ENCODE peak calls at places on chromosomes 13 and 19, in four cellular contexts. J is AG04450; Q is tibial nerve; Y is CD4-positive, CD25-positive, alpha-beta regulatory T cell. I is an unnamed sample. For H3K9me3, the result is how much of the 10 kb centered on the place peaks cover.

GRCh38 chr19:17873661-17874422 is 2.1 kb downstream of the SLC5A5 start:
- DNase-seq in J (no peak), Q (no peak), Y (peak), I (no peak)

GRCh38 chr19:6580313-6580712 is 10.6 kb downstream of the CD70 start:
- DNase-seq in J (no peak), Q (no peak), Y (no peak), I (peak)

GRCh38 chr19:10001899-10002298 is 8.4 kb downstream of the COL5A3 start:
- DNase-seq in J (no peak), Q (no peak), Y (no peak), I (no peak)

GRCh38 chr19:50333235-50333736 is 4.1 kb upstream of the KCNC3 start:
- DNase-seq in J (peak), Q (peak), Y (peak), I (peak)

GRCh38 chr13:108102771-108103170 is 112.6 kb downstream of the LIG4 start:
- DNase-seq in J (no peak), Q (no peak), Y (no peak), I (no peak)

GRCh38 chr13:51953347-51953746 is 57.9 kb downstream of the ATP7B start:
- DNase-seq in J (no peak), Q (no peak), Y (peak), I (no peak)

GRCh38 chr19:7772752-7773291 is 9.8 kb downstream of the CLEC4M start:
- DNase-seq in J (no peak), Q (no peak), Y (peak), I (no peak)

GRCh38 chr13:51255556-51255955 is 33.4 kb downstream of the FAM124A start:
- DNase-seq in J (no peak), Q (no peak), Y (no peak), I (no peak)

GRCh38 chr13:71875823-71876222 is 8.8 kb upstream of the DACH1 start:
- DNase-seq in J (no peak), Q (no peak), Y (no peak), I (no peak)

GRCh38 chr19:42401365-42402303 is 11.5 kb upstream of the CNFN start:
- DNase-seq in J (peak), Q (peak), Y (peak), I (peak)

GRCh38 chr13:68046900-68047299 is 816.8 kb upstream of the PCDH9 start:
- DNase-seq in J (no peak), Q (no peak), Y (no peak), I (no peak)

GRCh38 chr13:21149568-21149967 is 26.8 kb downstream of the SKA3 start:
- DNase-seq in J (no peak), Q (no peak), Y (no peak), I (no peak)

GRCh38 chr19:5526691-5527090 is 41.1 kb downstream of the TINCR start:
- DNase-seq in J (no peak), Q (no peak), Y (no peak), I (no peak)

GRCh38 chr13:19056355-19056880 is 125.2 kb downstream of the TUBA3C start:
- DNase-seq in J (no peak), Q (no peak), Y (no peak), I (no peak)

GRCh38 chr13:76229281-76229680 is 593.2 kb downstream of the LMO7 start:
- DNase-seq in J (no peak), Q (no peak), Y (no peak), I (no peak)

GRCh38 chr13:91904005-91904404 is 505.6 kb downstream of the GPC5 start:
- DNase-seq in J (no peak), Q (no peak), Y (no peak), I (no peak)

GRCh38 chr13:80469841-80470378 is 129.0 kb upstream of the SPRY2 start:
- DNase-seq in J (no peak), Q (peak), Y (no peak), I (peak)

GRCh38 chr19:33640773-33641172 is 19.0 kb downstream of the CHST8 start:
- DNase-seq in J (no peak), Q (no peak), Y (no peak), I (no peak)

GRCh38 chr19:5434970-5435641 is 20.1 kb upstream of the ZNRF4 start:
- DNase-seq in J (peak), Q (no peak), Y (no peak), I (no peak)

GRCh38 chr19:27890206-27890605 is 1322.7 kb downstream of the UQCRFS1 start:
- DNase-seq in J (no peak), Q (no peak), Y (no peak), I (no peak)

GRCh38 chr19:7853760-7854107 is 20.5 kb downstream of the PRR36 start:
- DNase-seq in J (no peak), Q (no peak), Y (no peak), I (no peak)

GRCh38 chr19:51977346-51977745 is 9.3 kb downstream of the ZNF350 start:
- DNase-seq in J (no peak), Q (no peak), Y (no peak), I (no peak)
- H3K9me3 ChIP-seq in J (under half), Q (half or more), Y (half or more), I (half or more)

DNA sequence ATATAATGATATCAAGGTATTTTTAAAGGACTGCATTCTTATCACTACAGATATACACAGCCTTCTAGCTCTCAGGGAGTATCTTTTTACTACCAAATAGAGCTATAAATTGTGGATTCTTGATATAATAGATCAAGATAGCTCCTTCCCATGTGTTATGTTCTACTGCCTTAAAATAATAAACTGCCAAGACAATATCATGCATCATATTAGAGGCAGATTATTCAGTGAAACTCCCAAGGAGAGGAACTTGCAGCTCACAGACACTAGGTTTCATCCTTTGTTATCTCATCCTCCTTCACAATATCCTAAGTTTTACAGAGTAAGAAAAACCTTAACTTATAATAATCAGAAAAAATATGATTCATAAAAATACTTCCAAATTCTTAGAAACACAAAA is 802.8 kb downstream of the DIAPH3 start:
- DNase-seq in J (no peak), Q (no peak), Y (no peak), I (no peak)
- H3K27ac ChIP-seq in J (no peak), Q (no peak), Y (no peak), I (no peak)

GRCh38 chr13:113839536-113840204 is 24.2 kb downstream of the GAS6 start:
- DNase-seq in J (no peak), Q (no peak), Y (no peak), I (peak)
- H3K4me3 ChIP-seq in J (peak), Q (no peak), Y (no peak), I (no peak)

GRCh38 chr19:29111581-29111980 is 101.4 kb downstream of the UQCRFS1 start:
- DNase-seq in J (no peak), Q (peak), Y (no peak), I (no peak)

GRCh38 chr19:29113838-29114237 is 99.1 kb downstream of the UQCRFS1 start:
- DNase-seq in J (no peak), Q (no peak), Y (no peak), I (no peak)

GRCh38 chr19:29118384-29118783 is 94.6 kb downstream of the UQCRFS1 start:
- DNase-seq in J (no peak), Q (peak), Y (no peak), I (no peak)

GRCh38 chr19:29117926-29118325 is 95.0 kb downstream of the UQCRFS1 start:
- DNase-seq in J (no peak), Q (no peak), Y (no peak), I (no peak)

DNA sequence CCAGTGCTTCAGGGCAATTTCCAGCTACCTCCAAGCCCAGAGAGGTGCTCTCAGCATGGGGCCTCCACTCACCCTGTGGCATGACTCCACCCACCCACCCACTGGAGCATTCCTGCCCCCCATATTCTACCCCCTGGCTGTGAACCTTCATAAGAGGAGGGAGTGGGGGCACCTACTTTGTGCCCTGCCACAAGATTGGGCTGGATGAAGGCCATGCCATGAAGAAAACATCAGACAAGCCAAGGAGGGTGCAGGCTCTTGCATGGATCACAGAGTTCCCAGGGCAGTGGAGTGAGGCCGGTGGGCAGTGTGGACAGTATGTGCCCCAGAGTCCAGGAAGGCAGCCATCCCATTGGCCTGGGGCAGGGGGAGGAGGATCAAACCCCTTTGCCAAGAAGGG is 97.8 kb downstream of the UQCRFS1 start:
- DNase-seq in J (no peak), Q (no peak), Y (no peak), I (no peak)
- H3K9me3 ChIP-seq in J (under half), Q (under half), Y (under half), I (under half)

GRCh38 chr19:16527334-16527935 is 14.8 kb downstream of the CHERP start:
- DNase-seq in J (no peak), Q (no peak), Y (no peak), I (no peak)
- H3K27ac ChIP-seq in J (no peak), Q (no peak), Y (no peak), I (no peak)

GRCh38 chr19:2887391-2887914 is 13.3 kb upstream of the ZNF57 start:
- DNase-seq in J (peak), Q (peak), Y (peak), I (no peak)
- H3K4me3 ChIP-seq in J (no peak), Q (no peak), Y (no peak), I (no peak)

DNA sequence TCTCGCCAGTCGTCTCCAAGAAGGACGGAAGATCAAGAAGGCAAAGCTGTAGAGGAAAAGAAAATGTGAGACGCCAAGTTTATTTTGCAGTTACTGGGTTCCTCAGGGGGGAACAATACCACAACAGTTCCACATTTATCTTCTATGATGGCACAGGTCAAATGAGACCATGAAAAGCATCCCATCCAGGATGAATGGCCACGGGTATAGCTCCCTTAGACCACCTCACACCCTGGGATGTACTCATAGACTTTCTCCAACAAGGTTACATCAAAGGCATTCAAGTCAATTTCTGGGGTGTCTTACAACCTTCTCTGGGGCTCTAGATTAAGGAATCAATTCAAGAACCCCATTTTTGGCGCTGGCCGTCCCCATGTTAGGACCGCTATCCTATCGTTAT is 4.5 kb downstream of the PEG3 start:
- DNase-seq in J (no peak), Q (no peak), Y (no peak), I (no peak)
- H3K9me3 ChIP-seq in J (half or more), Q (under half), Y (under half), I (under half)

DNA sequence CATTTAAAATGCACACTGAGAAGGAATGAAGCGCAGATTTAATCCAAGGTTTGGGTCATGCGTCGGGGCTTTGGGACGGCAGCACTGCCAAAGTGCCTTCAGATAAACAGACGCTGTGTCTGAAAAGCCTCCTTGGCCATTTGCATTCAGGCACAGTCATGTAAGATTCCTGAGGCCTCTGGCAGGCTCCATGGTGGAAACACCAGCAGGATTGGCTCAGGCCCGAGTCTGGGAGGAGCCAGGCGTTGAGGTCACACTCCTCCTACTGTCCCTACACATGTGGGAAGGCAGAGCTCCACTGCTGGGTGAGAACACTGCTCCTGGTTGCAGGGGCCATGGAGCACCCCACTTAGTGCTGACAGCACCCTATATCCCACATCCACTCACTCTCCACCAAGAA is 113.3 kb upstream of the KL start:
- DNase-seq in J (no peak), Q (peak), Y (no peak), I (no peak)
- H3K27ac ChIP-seq in J (no peak), Q (peak), Y (no peak), I (no peak)